ENCODE peak calls at places on chromosomes 7 and 10, in four cellular contexts. M is naive thymus-derived CD8-positive, alpha-beta T cell; Y is SW480; H is anterior cingulate cortex. P is an unnamed sample.
A peak's percentile ranks its signal among the peaks of the same experiment; 100 is the strongest.

GRCh38 chr7:79452032-79452494 is 1.4 kb downstream of the MAGI2 start:
- DNase-seq in H (peak; percentile 83), Y (peak; percentile 8), M (peak; percentile 58), P (peak; percentile 77)

GRCh38 chr7:13949450-13949849 is 40.0 kb downstream of the ETV1 start:
- DNase-seq in M (no peak), H (no peak), Y (no peak), P (no peak)

GRCh38 chr10:36109399-36110023 is 467.4 kb upstream of the FZD8 start:
- DNase-seq in Y (no peak), H (no peak), M (no peak), P (no peak)

GRCh38 chr10:62327897-62328296 is 46.3 kb upstream of the ZNF365 start:
- DNase-seq in H (no peak), Y (no peak), M (no peak), P (no peak)

GRCh38 chr10:75097666-75098285 is 13.7 kb upstream of the SAMD8 start:
- DNase-seq in H (no peak), M (no peak), Y (peak; percentile 8), P (no peak)

GRCh38 chr10:6729967-6730366 is 149.9 kb upstream of the PRKCQ start:
- DNase-seq in H (no peak), M (no peak), Y (no peak), P (no peak)

GRCh38 chr7:140841316-140841715 is 83.4 kb downstream of the BRAF start:
- DNase-seq in M (no peak), Y (no peak), H (no peak), P (no peak)

GRCh38 chr10:3811331-3811870 is 26.4 kb upstream of the KLF6 start:
- DNase-seq in Y (peak; percentile 61), M (no peak), H (no peak), P (no peak)

GRCh38 chr7:78020131-78020873 is 221.7 kb downstream of the PHTF2 start:
- DNase-seq in M (peak; percentile 27), Y (peak; percentile 86), H (peak; percentile 13), P (no peak)

GRCh38 chr10:103476046-103476768 is 2.8 kb downstream of the CALHM3 start:
- DNase-seq in Y (peak; percentile 23), M (no peak), H (no peak), P (peak; percentile 63)

GRCh38 chr7:134470864-134471263 is 12.0 kb upstream of the AKR1B1 start:
- DNase-seq in H (no peak), M (no peak), Y (peak; percentile 11), P (no peak)

P was measured in H1.